ENCODE peak calls at places on chromosomes 11 and 22, in eight cellular contexts. B is A549, Z is SJSA1, E is heart right ventricle, I is AG04450, A is OCI-LY7, N is dorsolateral prefrontal cortex, F is IMR-90. H is an unnamed sample.

GRCh38 chr11:85874265-85874664 is 19.1 kb downstream of the CCDC83 start:
- DNase-seq in B (no peak), Z (no peak), E (no peak), I (no peak), A (no peak), N (no peak), F (peak; percentile 62), H (no peak)

GRCh38 chr11:76637491-76638266 is 32.9 kb downstream of the LRRC32 start:
- DNase-seq in B (no peak), Z (no peak), E (peak; percentile 76), I (no peak), A (peak; percentile 98), N (no peak), F (no peak), H (no peak)

GRCh38 chr22:46628756-46629155 is 8.6 kb downstream of the GRAMD4 start:
- DNase-seq in B (no peak), Z (no peak), E (no peak), I (no peak), A (no peak), N (no peak), F (no peak), H (no peak)

GRCh38 chr11:120515186-120515723 is 3.7 kb downstream of the GRIK4 start:
- DNase-seq in B (no peak), Z (no peak), E (no peak), I (no peak), A (no peak), N (peak; percentile 29), F (no peak), H (no peak)

GRCh38 chr11:25970726-25971508 is 361.0 kb upstream of the ANO3 start:
- DNase-seq in B (peak; percentile 1), Z (no peak), E (no peak), I (no peak), A (peak; percentile 41), N (no peak), F (no peak), H (peak; percentile 33)

GRCh38 chr22:37675930-37676571 is 615 bp downstream of the LGALS1 start:
- DNase-seq in B (peak; percentile 24), Z (no peak), E (peak; percentile 70), I (no peak), A (peak; percentile 13), N (no peak), F (no peak), H (peak; percentile 40)

GRCh38 chr11:119727523-119728081 is 1.4 kb downstream of the NECTIN1 start:
- DNase-seq in B (no peak), Z (peak; percentile 2), E (no peak), I (no peak), A (peak; percentile 42), N (no peak), F (no peak), H (peak; percentile 60)

GRCh38 chr22:36568846-36569245 is 39.9 kb upstream of the EIF3D start:
- DNase-seq in B (no peak), Z (no peak), E (no peak), I (no peak), A (no peak), N (no peak), F (no peak), H (no peak)

GRCh38 chr11:130246719-130247118 is 68.0 kb downstream of the ZBTB44 start:
- DNase-seq in B (no peak), Z (peak; percentile 0), E (no peak), I (peak; percentile 24), A (no peak), N (no peak), F (peak; percentile 77), H (peak; percentile 50)

GRCh38 chr11:43712676-43713075 is 32.1 kb downstream of the HSD17B12 start:
- DNase-seq in B (no peak), Z (peak; percentile 30), E (no peak), I (peak; percentile 34), A (no peak), N (no peak), F (peak; percentile 89), H (peak; percentile 28)

GRCh38 chr11:30018443-30018842 is 1.6 kb upstream of the KCNA4 start:
- DNase-seq in B (no peak), Z (no peak), E (no peak), I (no peak), A (no peak), N (no peak), F (no peak), H (no peak)

GRCh38 chr11:131859811-131860210 is 489.4 kb downstream of the NTM start:
- DNase-seq in B (no peak), Z (no peak), E (no peak), I (no peak), A (no peak), N (no peak), F (peak; percentile 77), H (no peak)

GRCh38 chr11:2827256-2827655 is 58.3 kb downstream of the CDKN1C start:
- DNase-seq in B (no peak), Z (peak; percentile 54), E (no peak), I (no peak), A (no peak), N (no peak), F (peak; percentile 7), H (no peak)

GRCh38 chr11:89182773-89183172 is 5.1 kb downstream of the TYR start:
- DNase-seq in B (no peak), Z (no peak), E (no peak), I (no peak), A (no peak), N (no peak), F (peak; percentile 53), H (no peak)

GRCh38 chr11:19938866-19939265 is 221.4 kb downstream of the DBX1 start:
- DNase-seq in B (no peak), Z (no peak), E (no peak), I (no peak), A (no peak), N (no peak), F (no peak), H (peak; percentile 39)

GRCh38 chr22:38317995-38318715 is 922 bp upstream of the CSNK1E start:
- DNase-seq in B (peak; percentile 85), Z (peak; percentile 87), E (peak; percentile 74), I (peak; percentile 52), A (no peak), N (peak; percentile 53), F (peak; percentile 93), H (peak; percentile 95)

GRCh38 chr11:120392791-120393190 is 56.6 kb downstream of the ARHGEF12 start:
- DNase-seq in B (no peak), Z (no peak), E (no peak), I (no peak), A (no peak), N (no peak), F (peak; percentile 72), H (peak; percentile 30)

DNA sequence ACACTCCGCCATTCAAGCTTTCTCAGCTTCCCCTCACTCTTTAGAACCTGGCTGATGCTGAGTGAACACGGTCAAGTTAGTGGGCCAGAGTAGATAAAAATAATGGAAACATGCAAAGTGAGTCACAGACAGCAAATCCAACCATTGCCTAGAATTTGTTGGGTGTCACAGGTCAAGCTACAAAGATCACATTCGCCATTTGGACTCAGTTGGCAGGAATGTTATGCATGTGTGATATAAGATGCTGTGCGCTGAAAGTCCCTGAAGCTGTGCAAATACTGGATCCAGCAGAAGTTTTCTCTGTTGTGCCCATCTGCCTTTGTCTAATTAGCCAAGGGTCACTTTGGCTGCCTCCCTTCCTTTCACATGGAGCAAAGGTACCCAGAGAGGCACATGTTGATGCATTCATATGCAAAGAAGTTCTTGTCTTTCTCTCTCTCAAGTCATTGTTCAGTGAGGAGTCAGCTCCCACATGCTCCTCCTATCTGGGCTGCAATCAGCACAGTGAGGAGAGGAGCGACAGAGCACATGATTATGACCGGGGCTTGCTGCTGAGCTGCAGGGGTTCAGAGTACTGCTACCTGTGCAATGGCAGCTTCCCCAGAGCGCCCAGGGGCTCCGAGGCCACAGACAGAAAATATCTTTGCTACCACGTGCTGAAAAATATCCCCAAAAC is 39.7 kb downstream of the FLI1 start:
- DNase-seq in B (no peak), Z (no peak), E (no peak), I (no peak), A (peak; percentile 83), N (no peak), F (peak; percentile 66), H (no peak)
- H3K27ac ChIP-seq in B (no peak overlapping the region), Z (no peak overlapping the region), E (no peak overlapping the region), I (peak overlapping the region; percentile 0), A (peak overlapping the region; percentile 99), N (no peak overlapping the region), F (no peak overlapping the region), H (no peak overlapping the region)

DNA sequence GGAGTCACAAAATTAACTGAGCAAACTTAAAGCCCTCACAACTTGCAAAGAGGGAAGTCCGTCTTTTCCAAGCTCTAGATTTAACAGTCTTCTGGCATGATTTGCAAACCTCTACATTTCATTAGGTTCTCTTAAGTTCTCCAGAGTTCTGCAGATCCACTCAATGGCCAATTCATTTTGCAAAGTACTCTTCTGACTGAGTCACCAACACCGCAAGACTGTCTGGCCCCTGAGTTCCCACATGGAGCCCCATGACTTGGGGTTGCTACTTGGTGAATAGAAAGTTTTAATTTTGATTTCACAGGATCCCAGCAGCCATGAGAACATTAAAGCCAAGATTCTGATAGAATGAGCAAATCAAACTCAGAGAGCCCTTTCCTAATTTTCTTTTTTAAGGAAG is 134.5 kb downstream of the PLEKHA7 start:
- DNase-seq in B (no peak), Z (no peak), E (no peak), I (no peak), A (no peak), N (no peak), F (no peak), H (no peak)
- H3K27ac ChIP-seq in B (no peak overlapping the region), Z (no peak overlapping the region), E (no peak overlapping the region), I (no peak overlapping the region), A (no peak overlapping the region), N (no peak overlapping the region), F (no peak overlapping the region), H (no peak overlapping the region)

DNA sequence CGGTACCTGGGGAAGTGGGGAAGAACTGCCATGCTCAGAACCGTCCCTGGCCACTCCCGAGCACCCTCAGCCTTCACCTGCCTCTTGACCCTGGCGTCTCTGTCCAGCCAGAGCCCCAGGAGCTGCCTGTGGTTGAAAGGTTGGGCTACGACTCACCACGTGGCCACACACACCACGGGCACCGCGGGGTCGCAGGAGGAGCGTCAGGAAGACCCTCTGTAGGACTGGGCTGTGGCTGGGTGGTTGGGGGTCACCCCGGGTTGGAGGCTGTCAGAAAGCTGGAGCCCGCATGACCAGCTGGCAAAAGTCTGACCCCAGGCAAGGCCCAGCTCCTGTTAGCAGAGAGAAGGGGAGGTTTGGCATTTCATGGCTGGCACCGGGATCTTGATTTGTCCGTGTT is 11.5 kb downstream of the KRTAP5-5 start:
- DNase-seq in B (no peak), Z (no peak), E (no peak), I (no peak), A (no peak), N (no peak), F (no peak), H (no peak)
- H3K27ac ChIP-seq in B (no peak overlapping the region), Z (no peak overlapping the region), E (no peak overlapping the region), I (no peak overlapping the region), A (no peak overlapping the region), N (no peak overlapping the region), F (no peak overlapping the region), H (no peak overlapping the region)

DNA sequence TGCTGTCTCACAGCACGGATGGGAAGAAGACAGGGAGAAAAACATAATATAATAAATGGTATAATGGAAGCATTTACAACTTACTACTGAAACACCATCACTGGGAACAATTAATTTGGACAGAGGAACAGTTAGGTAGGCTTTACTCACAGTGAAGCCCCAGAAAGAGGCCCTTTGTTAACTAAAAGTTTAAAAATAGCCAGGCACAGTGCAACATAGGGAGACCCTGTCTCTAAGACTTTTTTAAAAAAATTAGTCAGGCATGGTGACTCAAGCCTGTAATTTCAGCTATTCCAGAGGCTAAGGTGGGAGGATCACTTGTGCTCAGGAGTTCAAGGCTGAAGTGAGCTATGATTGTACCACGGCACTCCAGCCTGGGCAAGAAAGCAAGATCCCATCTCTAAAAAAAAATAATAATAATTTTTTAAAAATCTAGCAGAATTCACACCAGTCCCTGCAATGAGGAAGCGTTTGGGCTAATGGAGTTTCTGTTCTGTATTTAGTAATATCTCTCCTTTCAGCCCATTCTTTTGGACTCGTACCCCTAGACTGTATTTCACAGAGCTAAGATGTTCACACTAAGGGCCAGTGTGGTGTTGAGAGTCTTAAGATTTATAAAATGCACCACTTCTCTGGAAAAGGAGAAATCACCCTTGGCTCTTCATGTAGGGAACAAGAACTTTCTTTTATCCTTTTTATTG is 275.5 kb downstream of the SOX6 start:
- DNase-seq in B (no peak), Z (no peak), E (no peak), I (no peak), A (no peak), N (no peak), F (peak; percentile 11), H (no peak)
- H3K27ac ChIP-seq in B (no peak overlapping the region), Z (no peak overlapping the region), E (no peak overlapping the region), I (no peak overlapping the region), A (no peak overlapping the region), N (no peak overlapping the region), F (no peak overlapping the region), H (no peak overlapping the region)